ENCODE peak calls at places on chromosomes 7 and 10, in four cellular contexts. Q is BJ; X is chondrocyte; Y is activated T-cell treated with anti-CD3 and anti-CD28 coated beads, Interleukin-2, amount 50 U/mL, for 1 hour. I is an unnamed sample.

GRCh38 chr10:6161913-6162312 is 40.8 kb upstream of the PFKFB3 start:
- DNase-seq in Y (no peak), Q (no peak), X (no peak), I (no peak)

GRCh38 chr10:28281726-28282325 is 21.0 kb downstream of the MPP7 start:
- DNase-seq in Q (no peak), X (no peak), Y (no peak), I (no peak)

GRCh38 chr7:26090927-26091519 is 61.0 kb upstream of the NFE2L3 start:
- DNase-seq in Y (no peak), X (no peak), Q (peak; percentile 11), I (no peak)

GRCh38 chr10:103053659-103054581 is 135.8 kb downstream of the CNNM2 start:
- DNase-seq in Y (peak; percentile 32), Q (peak; percentile 25), X (no peak), I (no peak)

GRCh38 chr10:131748831-131749766 is 151.7 kb upstream of the PPP2R2D start:
- DNase-seq in Y (no peak), X (no peak), Q (no peak), I (peak; percentile 45)

GRCh38 chr7:149869867-149870266 is 3.9 kb upstream of the ATP6V0E2 start:
- DNase-seq in Q (no peak), Y (no peak), X (no peak), I (no peak)

GRCh38 chr10:111177379-111177778 is 100.5 kb downstream of the ADRA2A start:
- DNase-seq in X (no peak), Q (no peak), Y (no peak), I (no peak)

GRCh38 chr10:98848361-98848760 is 387.3 kb downstream of the HPSE2 start:
- DNase-seq in X (no peak), Q (no peak), Y (no peak), I (no peak)

GRCh38 chr10:119643306-119644214 is 7.6 kb upstream of the BAG3 start:
- DNase-seq in X (peak; percentile 44), Q (no peak), Y (no peak), I (no peak)

GRCh38 chr7:18262054-18262453 is 233.5 kb upstream of the HDAC9 start:
- DNase-seq in Q (no peak), Y (no peak), X (no peak), I (no peak)

GRCh38 chr10:50577681-50578350 is 45.9 kb downstream of the SGMS1 start:
- DNase-seq in Q (no peak), Y (no peak), X (no peak), I (no peak)

GRCh38 chr10:4427524-4427923 is 398.5 kb upstream of the AKR1E2 start:
- DNase-seq in Q (no peak), X (no peak), Y (no peak), I (no peak)

GRCh38 chr10:102113956-102114857 is 6.0 kb downstream of the LDB1 start:
- DNase-seq in Q (no peak), X (no peak), Y (peak; percentile 32), I (no peak)

GRCh38 chr7:134327896-134328295 is 11.2 kb upstream of the SLC35B4 start:
- DNase-seq in Y (peak; percentile 41), Q (no peak), X (no peak), I (no peak)

GRCh38 chr10:43809211-43809930 is 160.7 kb upstream of the ZNF32 start:
- DNase-seq in Q (peak; percentile 91), Y (no peak), X (no peak), I (no peak)

GRCh38 chr7:53485354-53485753 is 449.9 kb downstream of the POM121L12 start:
- DNase-seq in Y (no peak), X (no peak), Q (no peak), I (no peak)

GRCh38 chr7:78542981-78543380 is 744.4 kb downstream of the PHTF2 start:
- DNase-seq in X (no peak), Y (no peak), Q (no peak), I (no peak)

GRCh38 chr10:121891103-121891502 is 36.7 kb downstream of the ATE1 start:
- DNase-seq in X (no peak), Y (no peak), Q (no peak), I (no peak)

GRCh38 chr10:71882813-71883746 is 32.0 kb upstream of the PSAP start:
- DNase-seq in X (no peak), Q (no peak), Y (no peak), I (no peak)

GRCh38 chr10:61919646-61920215 is 18.2 kb downstream of the ARID5B start:
- DNase-seq in Q (no peak), X (no peak), Y (no peak), I (no peak)

GRCh38 chr7:83162402-83163256 is at the start of gene PCLO:
- DNase-seq in Y (peak; percentile 41), Q (no peak), X (peak; percentile 95), I (peak; percentile 93)

GRCh38 chr10:128414568-128414967 is 288.3 kb upstream of the MKI67 start:
- DNase-seq in Q (no peak), Y (no peak), X (no peak), I (no peak)

GRCh38 chr10:124619195-124619594 is 125.0 kb downstream of the FAM53B start:
- DNase-seq in Y (no peak), X (no peak), Q (no peak), I (no peak)